ENCODE peak calls at places on chromosomes 4 and X, in six cellular contexts. T, H, P, M, G and E are unnamed samples.
A peak's percentile ranks its signal among the peaks of the same experiment; 100 is the strongest.

GRCh38 chr4:88320780-88321373 is 36.5 kb upstream of the PPM1K start:
- DNase-seq in T (peak; percentile 83), H (peak; percentile 1), P (no peak), M (peak; percentile 23), G (no peak), E (peak; percentile 63)

GRCh38 chr4:137994858-137995257 is 247.3 kb downstream of the SLC7A11 start:
- DNase-seq in T (no peak), H (no peak), P (peak; percentile 55), M (no peak), G (no peak), E (no peak)

GRCh38 chrX:138504254-138504653 is 207.3 kb downstream of the FGF13 start:
- DNase-seq in T (no peak), H (no peak), P (no peak), M (no peak), G (no peak), E (no peak)

GRCh38 chr4:38865445-38865844 is 2.2 kb upstream of the FAM114A1 start:
- DNase-seq in T (no peak), H (no peak), P (no peak), M (peak; percentile 56), G (no peak), E (peak; percentile 56)

GRCh38 chr4:26746742-26747351 is 113.8 kb upstream of the STIM2 start:
- DNase-seq in T (peak; percentile 55), H (no peak), P (no peak), M (no peak), G (peak; percentile 29), E (no peak)

GRCh38 chr4:143411527-143412480 is 75.1 kb downstream of the GAB1 start:
- DNase-seq in T (no peak), H (peak; percentile 51), P (peak; percentile 58), M (no peak), G (peak; percentile 9), E (no peak)

GRCh38 chr4:159048166-159048886 is 54.6 kb upstream of the RAPGEF2 start:
- DNase-seq in T (no peak), H (peak; percentile 73), P (peak; percentile 79), M (peak; percentile 90), G (peak; percentile 83), E (peak; percentile 65)

GRCh38 chr4:73446336-73446938 is 10.4 kb downstream of the AFP start:
- DNase-seq in T (no peak), H (peak; percentile 64), P (peak; percentile 63), M (peak; percentile 60), G (peak; percentile 68), E (no peak)

GRCh38 chr4:155735506-155735905 is 23.3 kb upstream of the GUCY1B1 start:
- DNase-seq in T (no peak), H (peak; percentile 63), P (peak; percentile 39), M (no peak), G (no peak), E (no peak)

GRCh38 chr4:1049591-1049905 is 38.1 kb downstream of the FGFRL1 start:
- DNase-seq in T (no peak), H (no peak), P (no peak), M (peak; percentile 1), G (no peak), E (peak; percentile 49)

GRCh38 chr4:106238819-106239420 is 77.1 kb downstream of the TBCK start:
- DNase-seq in T (no peak), H (peak; percentile 39), P (peak; percentile 34), M (peak; percentile 25), G (peak; percentile 62), E (no peak)

GRCh38 chr4:125316781-125317525 is 2.2 kb downstream of the FAT4 start:
- DNase-seq in T (no peak), H (peak; percentile 42), P (peak; percentile 35), M (no peak), G (peak; percentile 37), E (peak; percentile 49)

GRCh38 chr4:53586121-53586816 is 5.0 kb downstream of the LNX1 start:
- DNase-seq in T (no peak), H (peak; percentile 96), P (peak; percentile 99), M (no peak), G (peak; percentile 96), E (no peak)

GRCh38 chrX:9885150-9885549 is 82.0 kb upstream of the CLDN34 start:
- DNase-seq in T (no peak), H (peak; percentile 67), P (peak; percentile 71), M (peak; percentile 56), G (peak; percentile 60), E (peak; percentile 76)

GRCh38 chrX:153580700-153581386 is 18.1 kb downstream of the CCNQ start:
- DNase-seq in T (no peak), H (no peak), P (no peak), M (no peak), G (no peak), E (no peak)

GRCh38 chr4:74283614-74284013 is 24.7 kb upstream of the EPGN start:
- DNase-seq in T (no peak), H (peak; percentile 44), P (peak; percentile 51), M (no peak), G (peak; percentile 98), E (no peak)

GRCh38 chr4:73867783-73868182 is 1.4 kb upstream of the CXCL1 start:
- DNase-seq in T (no peak), H (no peak), P (no peak), M (peak; percentile 41), G (peak; percentile 91), E (peak; percentile 65)

GRCh38 chr4:24112466-24112865 is 222.6 kb upstream of the PPARGC1A start:
- DNase-seq in T (no peak), H (no peak), P (peak; percentile 15), M (no peak), G (no peak), E (no peak)

GRCh38 chr4:112979881-112980421 is 69.5 kb upstream of the ANK2 start:
- DNase-seq in T (no peak), H (no peak), P (no peak), M (no peak), G (no peak), E (no peak)

GRCh38 chr4:184348311-184349233 is 125.8 kb downstream of the IRF2 start:
- DNase-seq in T (peak; percentile 32), H (peak; percentile 91), P (peak; percentile 90), M (peak; percentile 93), G (peak; percentile 69), E (peak; percentile 81)

GRCh38 chr4:65007841-65008439 is 598.7 kb upstream of the TECRL start:
- DNase-seq in T (no peak), H (no peak), P (no peak), M (peak; percentile 15), G (peak; percentile 64), E (no peak)

GRCh38 chrX:103517246-103517645 is 2.0 kb downstream of the RAB40A start:
- DNase-seq in T (no peak), H (peak; percentile 60), P (peak; percentile 63), M (no peak), G (peak; percentile 14), E (no peak)

GRCh38 chr4:122765702-122766352 is 33.3 kb downstream of the BBS12 start:
- DNase-seq in T (no peak), H (peak; percentile 88), P (peak; percentile 91), M (no peak), G (peak; percentile 81), E (no peak)

GRCh38 chrX:138791551-138791950 is 80.0 kb upstream of the FGF13 start:
- DNase-seq in T (no peak), H (no peak), P (no peak), M (no peak), G (no peak), E (no peak)

GRCh38 chr4:62644372-62644771 is 1444.2 kb downstream of the ADGRL3 start:
- DNase-seq in T (no peak), H (peak; percentile 48), P (no peak), M (no peak), G (peak; percentile 36), E (no peak)

GRCh38 chr4:98293089-98293887 is 32.1 kb downstream of the RAP1GDS1 start:
- DNase-seq in T (no peak), H (no peak), P (peak; percentile 33), M (no peak), G (no peak), E (no peak)

GRCh38 chr4:30208731-30209435 is 511.3 kb upstream of the PCDH7 start:
- DNase-seq in T (no peak), H (peak; percentile 64), P (peak; percentile 18), M (no peak), G (peak; percentile 86), E (no peak)

GRCh38 chr4:105281016-105281415 is 134.3 kb downstream of the TET2 start:
- DNase-seq in T (no peak), H (no peak), P (no peak), M (peak; percentile 15), G (no peak), E (no peak)

GRCh38 chrX:154748712-154749339 is 2.1 kb downstream of the GAB3 start:
- DNase-seq in T (no peak), H (peak; percentile 61), P (peak; percentile 50), M (peak; percentile 42), G (peak; percentile 50), E (no peak)

GRCh38 chr4:7422898-7423180 is 11.9 kb downstream of the PSAPL1 start:
- DNase-seq in T (no peak), H (no peak), P (no peak), M (no peak), G (no peak), E (peak; percentile 15)
- H3K4me3 ChIP-seq in T (no peak overlapping the region), H (no peak overlapping the region), P (no peak overlapping the region), M (no peak overlapping the region), G (no peak overlapping the region), E (no peak overlapping the region)

DNA sequence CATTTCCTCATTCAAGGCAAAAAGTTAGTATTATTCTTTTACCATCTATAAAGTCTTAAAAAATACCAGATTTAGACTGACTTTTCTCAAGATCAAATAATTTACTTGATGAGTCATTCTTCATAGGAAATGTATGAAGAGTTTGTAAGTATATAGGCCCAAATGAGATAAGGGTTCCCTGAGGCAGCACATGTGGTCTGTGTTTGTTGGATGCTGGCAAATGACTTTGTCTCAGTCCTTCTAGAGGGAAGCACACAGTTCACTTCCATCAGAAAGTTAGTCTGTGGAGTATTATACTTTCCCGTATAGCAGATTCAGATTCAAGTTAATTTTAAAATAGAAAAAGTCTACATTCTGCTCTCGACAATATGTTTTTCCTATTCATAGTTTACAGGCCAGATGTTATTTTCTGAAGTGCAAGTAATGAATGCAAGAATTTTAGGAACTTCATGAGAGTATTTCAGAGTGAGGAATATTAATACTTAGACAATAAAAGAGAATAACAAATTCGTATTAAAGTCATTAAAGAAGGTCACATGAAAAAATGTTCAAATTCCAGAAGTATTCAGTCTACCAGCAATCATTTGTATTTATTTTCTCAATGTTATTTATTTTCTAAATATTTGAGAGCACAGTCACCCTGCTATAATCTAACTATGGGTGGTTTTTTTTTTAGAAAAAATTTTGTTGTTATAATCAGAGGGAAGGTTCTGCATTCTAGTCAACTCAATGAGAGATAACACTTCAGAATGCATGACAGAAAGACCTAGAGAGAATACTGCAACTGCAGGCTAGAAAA is 601.8 kb upstream of the ZFP42 start:
- DNase-seq in T (no peak), H (no peak), P (peak; percentile 66), M (no peak), G (no peak), E (no peak)
- H3K4me3 ChIP-seq in T (no peak overlapping the region), H (no peak overlapping the region), P (no peak overlapping the region), M (no peak overlapping the region), G (no peak overlapping the region), E (no peak overlapping the region)

DNA sequence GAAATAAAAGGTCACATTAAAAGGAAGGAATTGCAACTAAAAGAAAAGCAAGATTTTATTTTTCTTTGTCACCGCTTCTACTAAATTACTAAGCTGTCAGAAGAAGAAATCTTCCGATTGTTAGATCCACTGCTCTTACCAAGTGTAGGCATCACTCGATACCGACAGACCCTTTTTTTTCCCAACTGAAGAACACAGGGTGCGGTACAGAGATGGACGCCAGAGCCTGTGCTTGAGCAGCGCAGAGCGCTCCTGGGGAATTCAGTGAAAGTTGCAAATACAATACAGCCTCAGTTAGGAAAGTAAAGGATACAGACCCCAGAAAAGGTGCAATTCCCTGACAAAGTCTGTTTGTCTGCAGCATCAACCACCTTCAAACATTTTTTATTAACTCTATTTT is 94.9 kb upstream of the WDR17 start:
- DNase-seq in T (no peak), H (no peak), P (no peak), M (no peak), G (no peak), E (no peak)
- H3K4me3 ChIP-seq in T (no peak overlapping the region), H (no peak overlapping the region), P (no peak overlapping the region), M (no peak overlapping the region), G (no peak overlapping the region), E (no peak overlapping the region)

GRCh38 chr4:6769138-6769983 is 13.2 kb upstream of the KIAA0232 start:
- DNase-seq in T (no peak), H (no peak), P (no peak), M (no peak), G (no peak), E (peak; percentile 54)
- H3K4me3 ChIP-seq in T (no peak overlapping the region), H (no peak overlapping the region), P (no peak overlapping the region), M (no peak overlapping the region), G (no peak overlapping the region), E (no peak overlapping the region)